ENCODE peak calls at places on chromosome 3, in five cellular contexts. Y, O, H, U and V are unnamed samples.

GRCh38 chr3:148642214-148642613 is 55.5 kb upstream of the AGTR1 start:
- DNase-seq in Y (no peak), O (peak; percentile 15), H (no peak), U (no peak), V (no peak)

GRCh38 chr3:127673191-127674098 is 693 bp downstream of the ABTB1 start:
- DNase-seq in Y (no peak), O (peak; percentile 61), H (peak; percentile 57), U (peak; percentile 77), V (peak; percentile 84)

GRCh38 chr3:100400424-100400781 is 486 bp downstream of the TOMM70 start:
- DNase-seq in Y (no peak), O (peak; percentile 26), H (peak; percentile 16), U (peak; percentile 61), V (peak; percentile 65)

GRCh38 chr3:32583708-32584107 is 13.1 kb upstream of the DYNC1LI1 start:
- DNase-seq in Y (no peak), O (peak; percentile 92), H (no peak), U (no peak), V (no peak)

GRCh38 chr3:42270561-42270960 is 4.6 kb upstream of the CCK start:
- DNase-seq in Y (peak; percentile 88), O (no peak), H (no peak), U (no peak), V (no peak)

GRCh38 chr3:47895241-47895640 is 92.3 kb downstream of the DHX30 start:
- DNase-seq in Y (no peak), O (no peak), H (no peak), U (no peak), V (no peak)

GRCh38 chr3:17466028-17466427 is 276.4 kb downstream of the TBC1D5 start:
- DNase-seq in Y (no peak), O (peak; percentile 74), H (no peak), U (no peak), V (no peak)

GRCh38 chr3:64353256-64353655 is 128.0 kb upstream of the PRICKLE2 start:
- DNase-seq in Y (no peak), O (no peak), H (no peak), U (no peak), V (no peak)

GRCh38 chr3:124845406-124845805 is 41.8 kb downstream of the ITGB5 start:
- DNase-seq in Y (no peak), O (peak; percentile 93), H (no peak), U (no peak), V (no peak)